ENCODE peak calls at places on chromosome 11, in ten cellular contexts. X is central memory CD8-positive, alpha-beta T cell; T is neuronal stem cell; O is omental fat pad; N is glutamatergic neuron; V is SJSA1; K is SW 1271; A is smooth muscle cell of the brain vasculature; Y is HEK293T; L is occipital lobe. R is an unnamed sample.

GRCh38 chr11:33692013-33692504 is 8.6 kb downstream of the C11orf91 start:
- DNase-seq in K (peak), Y (no peak), N (no peak), X (no peak), L (peak), V (peak), O (no peak), T (no peak), A (peak), R (no peak)

GRCh38 chr11:121334973-121335711 is 42.6 kb downstream of the SC5D start:
- DNase-seq in O (no peak), A (no peak), K (no peak), T (no peak), Y (no peak), N (no peak), L (no peak), X (no peak), V (no peak), R (no peak)

GRCh38 chr11:7621090-7621489 is 52.2 kb downstream of the CYB5R2 start:
- DNase-seq in O (no peak), Y (no peak), K (no peak), L (no peak), T (no peak), A (no peak), V (no peak), N (no peak), X (no peak), R (no peak)

GRCh38 chr11:37506516-37506915 is 908.5 kb upstream of the RAG2 start:
- DNase-seq in T (no peak), L (no peak), O (no peak), V (no peak), K (no peak), Y (no peak), A (no peak), X (no peak), N (no peak), R (no peak)

GRCh38 chr11:112412383-112412782 is 151.7 kb upstream of the PLET1 start:
- DNase-seq in O (no peak), V (no peak), L (no peak), X (no peak), A (no peak), Y (no peak), N (no peak), T (no peak), K (no peak), R (no peak)

GRCh38 chr11:110438017-110438416 is 8.3 kb downstream of the FDX1 start:
- DNase-seq in A (no peak), K (no peak), L (no peak), O (no peak), T (no peak), V (no peak), Y (no peak), X (no peak), N (no peak), R (no peak)

GRCh38 chr11:6655790-6656580 is at the start of gene DCHS1:
- DNase-seq in O (no peak), N (peak), T (no peak), K (no peak), X (no peak), V (no peak), A (no peak), L (no peak), Y (peak), R (no peak)

GRCh38 chr11:116473236-116473769 is 299.5 kb downstream of the BUD13 start:
- DNase-seq in X (no peak), V (no peak), K (no peak), O (no peak), T (no peak), N (no peak), L (no peak), Y (no peak), A (no peak), R (no peak)

R was measured in NCI-H187 treated with DMSO at 0.1 percent for 48 hours.